ENCODE peak calls at places on chromosomes 3 and 15, in nine cellular contexts. One of them, this sample, is unnamed.

GRCh38 chr3:183988216-183988790 is 29.4 kb downstream of the ABCC5 start:
- DNase-seq in CD8-positive, alpha-beta T cell: no peak
- DNase-seq in transverse colon: no peak
- DNase-seq in ovary: no peak
- DNase-seq in testis: no peak
- DNase-seq in CD4-positive, alpha-beta T cell: no peak
- DNase-seq in A673: no peak
- DNase-seq in cardiac muscle cell: no peak
- DNase-seq in K562: peak; percentile 86
- DNase-seq in this sample: no peak

GRCh38 chr15:31360843-31361763 is 34.5 kb downstream of the KLF13 start:
- DNase-seq in CD8-positive, alpha-beta T cell: peak; percentile 83
- DNase-seq in transverse colon: peak; percentile 81
- DNase-seq in ovary: no peak
- DNase-seq in testis: peak; percentile 46
- DNase-seq in CD4-positive, alpha-beta T cell: peak; percentile 89
- DNase-seq in A673: no peak
- DNase-seq in cardiac muscle cell: no peak
- DNase-seq in K562: no peak
- DNase-seq in this sample: peak; percentile 97

GRCh38 chr15:56205061-56205876 is 38.4 kb downstream of the RFX7 start:
- DNase-seq in CD8-positive, alpha-beta T cell: no peak
- DNase-seq in transverse colon: no peak
- DNase-seq in ovary: no peak
- DNase-seq in testis: no peak
- DNase-seq in CD4-positive, alpha-beta T cell: no peak
- DNase-seq in A673: no peak
- DNase-seq in cardiac muscle cell: no peak
- DNase-seq in K562: no peak
- DNase-seq in this sample: no peak

GRCh38 chr3:17038141-17038540 is 153.4 kb downstream of the PLCL2 start:
- DNase-seq in CD8-positive, alpha-beta T cell: no peak
- DNase-seq in transverse colon: no peak
- DNase-seq in ovary: no peak
- DNase-seq in testis: no peak
- DNase-seq in CD4-positive, alpha-beta T cell: no peak
- DNase-seq in A673: no peak
- DNase-seq in cardiac muscle cell: no peak
- DNase-seq in K562: no peak
- DNase-seq in this sample: no peak

GRCh38 chr3:2652416-2652815 is 457.8 kb downstream of the IL5RA start:
- DNase-seq in CD8-positive, alpha-beta T cell: no peak
- DNase-seq in transverse colon: no peak
- DNase-seq in ovary: no peak
- DNase-seq in testis: no peak
- DNase-seq in CD4-positive, alpha-beta T cell: no peak
- DNase-seq in A673: no peak
- DNase-seq in cardiac muscle cell: no peak
- DNase-seq in K562: no peak
- DNase-seq in this sample: no peak

GRCh38 chr15:73231661-73232443 is 136.9 kb downstream of the HCN4 start:
- DNase-seq in CD8-positive, alpha-beta T cell: no peak
- DNase-seq in transverse colon: no peak
- DNase-seq in ovary: no peak
- DNase-seq in testis: no peak
- DNase-seq in CD4-positive, alpha-beta T cell: no peak
- DNase-seq in A673: no peak
- DNase-seq in cardiac muscle cell: no peak
- DNase-seq in K562: no peak
- DNase-seq in this sample: no peak

GRCh38 chr3:195139876-195140240 is 131.1 kb downstream of the XXYLT1 start:
- DNase-seq in CD8-positive, alpha-beta T cell: no peak
- DNase-seq in transverse colon: no peak
- DNase-seq in ovary: no peak
- DNase-seq in testis: no peak
- DNase-seq in CD4-positive, alpha-beta T cell: no peak
- DNase-seq in A673: no peak
- DNase-seq in cardiac muscle cell: no peak
- DNase-seq in K562: no peak
- DNase-seq in this sample: no peak

GRCh38 chr15:77569647-77570186 is 63.0 kb downstream of the LINGO1 start:
- DNase-seq in CD8-positive, alpha-beta T cell: no peak
- DNase-seq in transverse colon: no peak
- DNase-seq in ovary: no peak
- DNase-seq in testis: no peak
- DNase-seq in CD4-positive, alpha-beta T cell: no peak
- DNase-seq in A673: no peak
- DNase-seq in cardiac muscle cell: peak; percentile 36
- DNase-seq in K562: peak; percentile 54
- DNase-seq in this sample: no peak

DNA sequence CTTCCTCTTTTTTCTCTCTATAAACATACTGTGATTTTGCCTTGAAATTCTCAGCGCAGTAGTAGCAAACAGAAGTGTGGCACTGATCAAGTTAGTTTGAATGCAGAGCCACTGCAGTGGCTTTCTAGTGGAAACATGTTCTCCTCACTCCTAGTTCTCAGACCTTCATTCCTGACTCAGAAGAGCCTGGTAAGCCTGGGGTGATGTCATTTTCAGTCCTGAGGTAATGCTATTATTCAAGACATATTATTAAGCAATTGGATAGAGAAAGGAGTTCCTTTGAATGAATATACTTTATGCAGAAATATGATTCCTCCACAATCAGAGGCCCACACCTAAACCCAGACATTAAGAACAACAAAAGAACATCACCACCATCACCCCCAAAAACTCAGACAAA is 255.2 kb upstream of the TBL1XR1 start:
- DNase-seq in CD8-positive, alpha-beta T cell: no peak
- DNase-seq in transverse colon: no peak
- DNase-seq in ovary: no peak
- DNase-seq in testis: no peak
- DNase-seq in CD4-positive, alpha-beta T cell: no peak
- DNase-seq in A673: peak; percentile 86
- DNase-seq in cardiac muscle cell: no peak
- DNase-seq in K562: no peak
- DNase-seq in this sample: no peak
- H3K9me3 ChIP-seq in CD8-positive, alpha-beta T cell: no peaks in the 10 kb centered on the region
- H3K9me3 ChIP-seq in transverse colon: no peaks in the 10 kb centered on the region
- H3K9me3 ChIP-seq in ovary: no peaks in the 10 kb centered on the region
- H3K9me3 ChIP-seq in testis: no peaks in the 10 kb centered on the region
- H3K9me3 ChIP-seq in CD4-positive, alpha-beta T cell: no peaks in the 10 kb centered on the region
- H3K9me3 ChIP-seq in A673: no peaks in the 10 kb centered on the region
- H3K9me3 ChIP-seq in cardiac muscle cell: no peaks in the 10 kb centered on the region
- H3K9me3 ChIP-seq in K562: no peaks in the 10 kb centered on the region
- H3K9me3 ChIP-seq in this sample: no peaks in the 10 kb centered on the region

GRCh38 chr3:120418866-120419490 is 31.8 kb downstream of the FSTL1 start:
- DNase-seq in CD8-positive, alpha-beta T cell: no peak
- DNase-seq in transverse colon: peak; percentile 63
- DNase-seq in ovary: no peak
- DNase-seq in testis: peak; percentile 69
- DNase-seq in CD4-positive, alpha-beta T cell: no peak
- DNase-seq in A673: peak; percentile 63
- DNase-seq in cardiac muscle cell: peak; percentile 68
- DNase-seq in K562: peak; percentile 21
- DNase-seq in this sample: peak; percentile 65

GRCh38 chr3:120418446-120418845 is 32.3 kb downstream of the FSTL1 start:
- DNase-seq in CD8-positive, alpha-beta T cell: no peak
- DNase-seq in transverse colon: no peak
- DNase-seq in ovary: no peak
- DNase-seq in testis: no peak
- DNase-seq in CD4-positive, alpha-beta T cell: no peak
- DNase-seq in A673: no peak
- DNase-seq in cardiac muscle cell: no peak
- DNase-seq in K562: no peak
- DNase-seq in this sample: no peak

GRCh38 chr3:120420360-120420759 is 30.4 kb downstream of the FSTL1 start:
- DNase-seq in CD8-positive, alpha-beta T cell: no peak
- DNase-seq in transverse colon: no peak
- DNase-seq in ovary: no peak
- DNase-seq in testis: no peak
- DNase-seq in CD4-positive, alpha-beta T cell: no peak
- DNase-seq in A673: no peak
- DNase-seq in cardiac muscle cell: no peak
- DNase-seq in K562: no peak
- DNase-seq in this sample: no peak

GRCh38 chr3:120420855-120421570 is 29.8 kb downstream of the FSTL1 start:
- DNase-seq in CD8-positive, alpha-beta T cell: no peak
- DNase-seq in transverse colon: no peak
- DNase-seq in ovary: no peak
- DNase-seq in testis: no peak
- DNase-seq in CD4-positive, alpha-beta T cell: no peak
- DNase-seq in A673: no peak
- DNase-seq in cardiac muscle cell: peak; percentile 37
- DNase-seq in K562: no peak
- DNase-seq in this sample: no peak

DNA sequence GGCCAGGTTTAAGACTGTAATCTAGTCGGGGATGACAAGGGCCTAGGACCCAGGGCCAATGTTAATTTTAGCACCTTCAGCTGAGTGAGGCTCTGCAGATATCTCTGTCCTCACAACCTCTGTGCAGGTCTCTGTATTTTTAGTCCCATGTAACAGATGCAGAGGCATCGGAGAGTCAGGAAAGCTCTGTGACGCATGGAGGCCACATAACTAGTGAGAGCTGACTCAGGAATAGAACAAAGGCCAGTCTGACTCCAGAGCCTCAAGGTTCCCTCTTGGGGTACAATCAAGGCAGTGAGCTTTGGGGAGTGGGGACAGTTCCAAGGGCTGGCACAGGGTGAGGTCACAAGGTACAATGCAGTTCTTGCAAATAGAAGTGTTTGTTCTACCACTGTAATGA is 31.0 kb downstream of the FSTL1 start:
- DNase-seq in CD8-positive, alpha-beta T cell: no peak
- DNase-seq in transverse colon: no peak
- DNase-seq in ovary: no peak
- DNase-seq in testis: no peak
- DNase-seq in CD4-positive, alpha-beta T cell: no peak
- DNase-seq in A673: no peak
- DNase-seq in cardiac muscle cell: peak; percentile 57
- DNase-seq in K562: no peak
- DNase-seq in this sample: no peak
- TF ChIP-seq CTCF in CD8-positive, alpha-beta T cell: no peak
- TF ChIP-seq CTCF in transverse colon: no peak
- TF ChIP-seq CTCF in ovary: no peak
- TF ChIP-seq CTCF in testis: no peak
- TF ChIP-seq CTCF in CD4-positive, alpha-beta T cell: no peak
- TF ChIP-seq CTCF in A673: no peak
- TF ChIP-seq CTCF in cardiac muscle cell: no peak
- TF ChIP-seq CTCF in K562: no peak
- TF ChIP-seq CTCF in this sample: no peak

DNA sequence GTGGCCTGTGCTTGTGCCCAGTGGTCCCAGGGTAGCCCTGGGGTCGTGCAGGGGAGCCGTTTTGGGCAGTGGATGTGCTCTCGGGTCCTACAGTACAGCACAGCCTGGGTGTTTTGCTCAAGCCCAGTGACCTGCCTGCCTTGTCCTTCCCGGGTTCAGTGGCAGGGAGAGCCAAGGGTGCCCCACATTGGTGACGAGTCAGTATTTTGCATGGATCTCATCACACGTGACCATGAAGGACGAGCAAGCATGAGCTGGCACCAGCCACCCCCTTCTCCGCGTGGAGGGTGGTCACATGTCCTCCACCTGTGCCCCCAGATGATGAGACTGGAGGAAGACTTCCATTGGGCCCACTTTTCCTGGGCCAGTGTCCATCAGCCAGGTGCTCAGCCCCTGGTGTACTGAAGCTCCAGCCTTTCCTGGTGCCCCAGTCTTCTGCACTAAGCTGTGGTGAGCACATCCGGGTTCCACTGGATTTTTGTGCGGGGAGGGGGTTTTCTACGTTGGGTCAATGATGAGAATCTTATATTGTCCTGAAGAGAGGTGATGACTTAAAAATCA is 197.5 kb downstream of the UBE3A start:
- DNase-seq in CD8-positive, alpha-beta T cell: no peak
- DNase-seq in transverse colon: no peak
- DNase-seq in ovary: peak; percentile 3
- DNase-seq in testis: no peak
- DNase-seq in CD4-positive, alpha-beta T cell: no peak
- DNase-seq in A673: no peak
- DNase-seq in cardiac muscle cell: no peak
- DNase-seq in K562: no peak
- DNase-seq in this sample: no peak
- H3K9me3 ChIP-seq in CD8-positive, alpha-beta T cell: no peaks in the 10 kb centered on the region
- H3K9me3 ChIP-seq in transverse colon: peaks cover 6% of the 10 kb centered on the region
- H3K9me3 ChIP-seq in ovary: no peaks in the 10 kb centered on the region
- H3K9me3 ChIP-seq in testis: no peaks in the 10 kb centered on the region
- H3K9me3 ChIP-seq in CD4-positive, alpha-beta T cell: no peaks in the 10 kb centered on the region
- H3K9me3 ChIP-seq in A673: peaks cover 42% of the 10 kb centered on the region
- H3K9me3 ChIP-seq in cardiac muscle cell: no peaks in the 10 kb centered on the region
- H3K9me3 ChIP-seq in K562: no peaks in the 10 kb centered on the region
- H3K9me3 ChIP-seq in this sample: no peaks in the 10 kb centered on the region

GRCh38 chr3:123467051-123467450 is 18.2 kb upstream of the ADCY5 start:
- DNase-seq in CD8-positive, alpha-beta T cell: no peak
- DNase-seq in transverse colon: no peak
- DNase-seq in ovary: no peak
- DNase-seq in testis: no peak
- DNase-seq in CD4-positive, alpha-beta T cell: no peak
- DNase-seq in A673: no peak
- DNase-seq in cardiac muscle cell: no peak
- DNase-seq in K562: no peak
- DNase-seq in this sample: no peak

GRCh38 chr3:123459867-123460266 is 11.0 kb upstream of the ADCY5 start:
- DNase-seq in CD8-positive, alpha-beta T cell: no peak
- DNase-seq in transverse colon: no peak
- DNase-seq in ovary: no peak
- DNase-seq in testis: no peak
- DNase-seq in CD4-positive, alpha-beta T cell: no peak
- DNase-seq in A673: no peak
- DNase-seq in cardiac muscle cell: no peak
- DNase-seq in K562: no peak
- DNase-seq in this sample: no peak

GRCh38 chr3:123469323-123469995 is 20.6 kb upstream of the ADCY5 start:
- DNase-seq in CD8-positive, alpha-beta T cell: no peak
- DNase-seq in transverse colon: no peak
- DNase-seq in ovary: no peak
- DNase-seq in testis: no peak
- DNase-seq in CD4-positive, alpha-beta T cell: no peak
- DNase-seq in A673: no peak
- DNase-seq in cardiac muscle cell: no peak
- DNase-seq in K562: no peak
- DNase-seq in this sample: no peak

GRCh38 chr3:123458255-123458654 is 9.4 kb upstream of the ADCY5 start:
- DNase-seq in CD8-positive, alpha-beta T cell: no peak
- DNase-seq in transverse colon: no peak
- DNase-seq in ovary: no peak
- DNase-seq in testis: no peak
- DNase-seq in CD4-positive, alpha-beta T cell: no peak
- DNase-seq in A673: no peak
- DNase-seq in cardiac muscle cell: no peak
- DNase-seq in K562: no peak
- DNase-seq in this sample: no peak

DNA sequence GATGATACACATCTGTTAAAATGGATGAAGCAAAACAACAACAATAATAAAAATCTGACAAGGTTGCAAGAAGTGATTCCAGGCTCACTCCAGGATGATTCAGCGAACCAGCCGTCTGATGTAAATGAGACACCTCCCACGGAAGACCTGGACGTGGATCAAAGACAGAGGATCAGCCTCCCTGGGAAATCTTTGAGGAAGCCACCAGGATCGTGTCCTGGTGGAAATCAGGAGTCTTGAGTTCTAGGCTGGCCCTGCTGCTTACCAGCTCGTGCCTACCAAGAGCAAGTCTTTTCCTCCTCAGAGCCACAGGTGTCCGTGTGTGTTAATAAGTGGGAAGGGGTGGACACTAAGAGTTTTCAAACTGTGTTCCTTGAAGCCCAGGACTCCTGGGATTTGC is 15.3 kb upstream of the ADCY5 start:
- DNase-seq in CD8-positive, alpha-beta T cell: no peak
- DNase-seq in transverse colon: no peak
- DNase-seq in ovary: no peak
- DNase-seq in testis: no peak
- DNase-seq in CD4-positive, alpha-beta T cell: no peak
- DNase-seq in A673: no peak
- DNase-seq in cardiac muscle cell: no peak
- DNase-seq in K562: no peak
- DNase-seq in this sample: no peak
- TF ChIP-seq CTCF in CD8-positive, alpha-beta T cell: no peak
- TF ChIP-seq CTCF in transverse colon: no peak
- TF ChIP-seq CTCF in ovary: no peak
- TF ChIP-seq CTCF in testis: no peak
- TF ChIP-seq CTCF in CD4-positive, alpha-beta T cell: no peak
- TF ChIP-seq CTCF in A673: no peak
- TF ChIP-seq CTCF in cardiac muscle cell: no peak
- TF ChIP-seq CTCF in K562: no peak
- TF ChIP-seq CTCF in this sample: no peak

This sample was measured in OCI-LY7.